ENCODE peak calls at places on chromosomes 7 and 10, in six cellular contexts. One of them, this sample, is unnamed. For H3K4me1, the result is how much of the 10 kb centered on the place peaks cover.

GRCh38 chr7:47571355-47572100 is 10.4 kb downstream of the TNS3 start:
- DNase-seq in GM23248: peak
- DNase-seq in small intestine: peak
- DNase-seq in mucosa of descending colon: peak
- DNase-seq in left ventricle myocardium inferior: peak
- DNase-seq in transverse colon: peak
- DNase-seq in this sample: no peak

GRCh38 chr10:52447931-52448353 is 133.9 kb downstream of the DKK1 start:
- DNase-seq in GM23248: peak
- DNase-seq in small intestine: no peak
- DNase-seq in mucosa of descending colon: no peak
- DNase-seq in left ventricle myocardium inferior: no peak
- DNase-seq in transverse colon: no peak
- DNase-seq in this sample: no peak

GRCh38 chr10:130740788-130741785 is 570.4 kb downstream of the TCERG1L start:
- DNase-seq in GM23248: no peak
- DNase-seq in small intestine: no peak
- DNase-seq in mucosa of descending colon: no peak
- DNase-seq in left ventricle myocardium inferior: no peak
- DNase-seq in transverse colon: no peak
- DNase-seq in this sample: peak

GRCh38 chr7:99919814-99920618 is 686 bp upstream of the TRIM4 start:
- DNase-seq in GM23248: peak
- DNase-seq in small intestine: no peak
- DNase-seq in mucosa of descending colon: no peak
- DNase-seq in left ventricle myocardium inferior: no peak
- DNase-seq in transverse colon: no peak
- DNase-seq in this sample: no peak

GRCh38 chr10:8043569-8044306 is 10.8 kb upstream of the GATA3 start:
- DNase-seq in GM23248: no peak
- DNase-seq in small intestine: no peak
- DNase-seq in mucosa of descending colon: no peak
- DNase-seq in left ventricle myocardium inferior: no peak
- DNase-seq in transverse colon: no peak
- DNase-seq in this sample: no peak

GRCh38 chr10:125441151-125441550 is 241.8 kb downstream of the TEX36 start:
- DNase-seq in GM23248: peak
- DNase-seq in small intestine: no peak
- DNase-seq in mucosa of descending colon: no peak
- DNase-seq in left ventricle myocardium inferior: no peak
- DNase-seq in transverse colon: no peak
- DNase-seq in this sample: no peak

GRCh38 chr7:7668708-7669107 is 28.2 kb downstream of the UMAD1 start:
- DNase-seq in GM23248: no peak
- DNase-seq in small intestine: no peak
- DNase-seq in mucosa of descending colon: no peak
- DNase-seq in left ventricle myocardium inferior: no peak
- DNase-seq in transverse colon: no peak
- DNase-seq in this sample: no peak

GRCh38 chr10:10824611-10825148 is 193.0 kb upstream of the CELF2 start:
- DNase-seq in GM23248: peak
- DNase-seq in small intestine: no peak
- DNase-seq in mucosa of descending colon: no peak
- DNase-seq in left ventricle myocardium inferior: no peak
- DNase-seq in transverse colon: peak
- DNase-seq in this sample: no peak

GRCh38 chr7:25407053-25407452 is 178.8 kb upstream of the NPVF start:
- DNase-seq in GM23248: no peak
- DNase-seq in small intestine: no peak
- DNase-seq in mucosa of descending colon: no peak
- DNase-seq in left ventricle myocardium inferior: no peak
- DNase-seq in transverse colon: no peak
- DNase-seq in this sample: no peak

GRCh38 chr7:32887395-32887794 is 4.2 kb downstream of the KBTBD2 start:
- DNase-seq in GM23248: no peak
- DNase-seq in small intestine: no peak
- DNase-seq in mucosa of descending colon: no peak
- DNase-seq in left ventricle myocardium inferior: no peak
- DNase-seq in transverse colon: no peak
- DNase-seq in this sample: no peak

GRCh38 chr10:104640339-104641149 is 546 bp upstream of the SORCS3 start:
- DNase-seq in GM23248: no peak
- DNase-seq in small intestine: no peak
- DNase-seq in mucosa of descending colon: no peak
- DNase-seq in left ventricle myocardium inferior: no peak
- DNase-seq in transverse colon: no peak
- DNase-seq in this sample: no peak

GRCh38 chr7:127895814-127896280 is 135.4 kb downstream of the LRRC4 start:
- DNase-seq in GM23248: peak
- DNase-seq in small intestine: no peak
- DNase-seq in mucosa of descending colon: no peak
- DNase-seq in left ventricle myocardium inferior: no peak
- DNase-seq in transverse colon: no peak
- DNase-seq in this sample: no peak

GRCh38 chr7:130393095-130393494 is 12.8 kb downstream of the CPA1 start:
- DNase-seq in GM23248: peak
- DNase-seq in small intestine: no peak
- DNase-seq in mucosa of descending colon: no peak
- DNase-seq in left ventricle myocardium inferior: no peak
- DNase-seq in transverse colon: no peak
- DNase-seq in this sample: no peak

GRCh38 chr7:69187824-69188335 is 410.4 kb upstream of the AUTS2 start:
- DNase-seq in GM23248: no peak
- DNase-seq in small intestine: no peak
- DNase-seq in mucosa of descending colon: no peak
- DNase-seq in left ventricle myocardium inferior: no peak
- DNase-seq in transverse colon: no peak
- DNase-seq in this sample: no peak

GRCh38 chr7:157568785-157569584 is 232.2 kb downstream of the DNAJB6 start:
- DNase-seq in GM23248: peak
- DNase-seq in small intestine: peak
- DNase-seq in mucosa of descending colon: peak
- DNase-seq in left ventricle myocardium inferior: peak
- DNase-seq in transverse colon: peak
- DNase-seq in this sample: no peak

GRCh38 chr7:155653773-155654172 is 9.3 kb downstream of the RBM33 start:
- DNase-seq in GM23248: peak
- DNase-seq in small intestine: no peak
- DNase-seq in mucosa of descending colon: no peak
- DNase-seq in left ventricle myocardium inferior: no peak
- DNase-seq in transverse colon: no peak
- DNase-seq in this sample: no peak

GRCh38 chr10:52883996-52884871 is 111.7 kb upstream of the MBL2 start:
- DNase-seq in GM23248: peak
- DNase-seq in small intestine: peak
- DNase-seq in mucosa of descending colon: no peak
- DNase-seq in left ventricle myocardium inferior: no peak
- DNase-seq in transverse colon: no peak
- DNase-seq in this sample: peak

GRCh38 chr7:40583653-40584424 is 449.0 kb downstream of the SUGCT start:
- DNase-seq in GM23248: no peak
- DNase-seq in small intestine: no peak
- DNase-seq in mucosa of descending colon: no peak
- DNase-seq in left ventricle myocardium inferior: no peak
- DNase-seq in transverse colon: no peak
- DNase-seq in this sample: no peak

GRCh38 chr10:65796472-65796871 is 1129.4 kb upstream of the LRRTM3 start:
- DNase-seq in GM23248: no peak
- DNase-seq in small intestine: no peak
- DNase-seq in mucosa of descending colon: no peak
- DNase-seq in left ventricle myocardium inferior: no peak
- DNase-seq in transverse colon: no peak
- DNase-seq in this sample: no peak

GRCh38 chr10:14772399-14772798 is 2.3 kb downstream of the FAM107B start:
- DNase-seq in GM23248: no peak
- DNase-seq in small intestine: no peak
- DNase-seq in mucosa of descending colon: no peak
- DNase-seq in left ventricle myocardium inferior: no peak
- DNase-seq in transverse colon: no peak
- DNase-seq in this sample: no peak

GRCh38 chr7:216360-217300 is 24.3 kb downstream of the FAM20C start:
- DNase-seq in GM23248: no peak
- DNase-seq in small intestine: no peak
- DNase-seq in mucosa of descending colon: no peak
- DNase-seq in left ventricle myocardium inferior: peak
- DNase-seq in transverse colon: no peak
- DNase-seq in this sample: no peak

GRCh38 chr10:111234234-111234633 is 157.4 kb downstream of the ADRA2A start:
- DNase-seq in GM23248: no peak
- DNase-seq in small intestine: no peak
- DNase-seq in mucosa of descending colon: no peak
- DNase-seq in left ventricle myocardium inferior: no peak
- DNase-seq in transverse colon: no peak
- DNase-seq in this sample: no peak
- H3K4me1 ChIP-seq in GM23248: under half
- H3K4me1 ChIP-seq in small intestine: under half
- H3K4me1 ChIP-seq in mucosa of descending colon: under half
- H3K4me1 ChIP-seq in left ventricle myocardium inferior: under half
- H3K4me1 ChIP-seq in transverse colon: under half
- H3K4me1 ChIP-seq in this sample: under half

GRCh38 chr7:112134039-112134438 is 72.2 kb downstream of the DOCK4 start:
- DNase-seq in GM23248: no peak
- DNase-seq in small intestine: peak
- DNase-seq in mucosa of descending colon: no peak
- DNase-seq in left ventricle myocardium inferior: no peak
- DNase-seq in transverse colon: no peak
- DNase-seq in this sample: no peak
- H3K4me1 ChIP-seq in GM23248: under half
- H3K4me1 ChIP-seq in small intestine: under half
- H3K4me1 ChIP-seq in mucosa of descending colon: under half
- H3K4me1 ChIP-seq in left ventricle myocardium inferior: half or more
- H3K4me1 ChIP-seq in transverse colon: under half
- H3K4me1 ChIP-seq in this sample: under half

GRCh38 chr7:135192914-135193536 is 18.3 kb downstream of the WDR91 start:
- DNase-seq in GM23248: no peak
- DNase-seq in small intestine: no peak
- DNase-seq in mucosa of descending colon: no peak
- DNase-seq in left ventricle myocardium inferior: no peak
- DNase-seq in transverse colon: no peak
- DNase-seq in this sample: no peak
- H3K4me1 ChIP-seq in GM23248: under half
- H3K4me1 ChIP-seq in small intestine: under half
- H3K4me1 ChIP-seq in mucosa of descending colon: under half
- H3K4me1 ChIP-seq in left ventricle myocardium inferior: under half
- H3K4me1 ChIP-seq in transverse colon: under half
- H3K4me1 ChIP-seq in this sample: under half

DNA sequence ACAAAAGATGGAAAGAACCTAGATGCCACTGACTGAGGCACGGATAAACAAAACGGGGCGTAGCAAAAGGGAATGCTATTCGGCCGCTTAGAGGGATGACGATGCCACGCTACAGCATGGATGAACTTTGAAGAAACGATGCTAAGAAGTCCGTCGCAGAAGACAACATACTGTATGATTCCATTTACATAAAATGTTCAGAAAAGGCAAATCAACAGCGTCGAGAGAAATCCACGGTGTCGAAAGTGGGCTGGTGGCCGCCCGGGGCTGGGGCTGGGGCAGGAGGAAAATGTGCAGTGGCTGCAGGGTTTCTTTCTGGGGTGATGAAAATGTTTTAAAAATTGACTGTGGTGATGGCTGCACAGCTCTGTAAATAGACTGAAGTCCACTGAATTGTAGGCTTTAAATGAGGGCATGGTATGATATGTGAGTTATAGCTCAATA is 24.1 kb downstream of the GNA12 start:
- DNase-seq in GM23248: no peak
- DNase-seq in small intestine: no peak
- DNase-seq in mucosa of descending colon: no peak
- DNase-seq in left ventricle myocardium inferior: no peak
- DNase-seq in transverse colon: no peak
- DNase-seq in this sample: no peak
- H3K4me1 ChIP-seq in GM23248: under half
- H3K4me1 ChIP-seq in small intestine: under half
- H3K4me1 ChIP-seq in mucosa of descending colon: under half
- H3K4me1 ChIP-seq in left ventricle myocardium inferior: half or more
- H3K4me1 ChIP-seq in transverse colon: under half
- H3K4me1 ChIP-seq in this sample: under half